ENCODE peak calls at places on chromosomes 13 and 19, in nine cellular contexts. A, Z, F, Y, S, M, W, D and R are unnamed samples.

GRCh38 chr13:90430127-90430526 is 917.4 kb upstream of the MIR17HG start:
- DNase-seq in A (no peak), F (no peak), S (no peak), Z (no peak), M (no peak), W (no peak), D (no peak), Y (no peak), R (no peak)

GRCh38 chr13:35285677-35286076 is 190.8 kb downstream of the MAB21L1 start:
- DNase-seq in M (no peak), S (no peak), F (no peak), Y (no peak), W (no peak), D (no peak), A (no peak), Z (no peak), R (no peak)

GRCh38 chr13:44224433-44225149 is 149.0 kb upstream of the SERP2 start:
- DNase-seq in Z (no peak), F (no peak), D (no peak), S (no peak), Y (no peak), M (no peak), A (no peak), W (no peak), R (peak)

GRCh38 chr13:50098693-50099092 is 83.4 kb downstream of the KCNRG start:
- DNase-seq in A (no peak), M (no peak), D (no peak), Z (no peak), F (no peak), W (no peak), S (no peak), Y (no peak), R (no peak)

GRCh38 chr19:5452594-5453565 is 2.3 kb upstream of the ZNRF4 start:
- DNase-seq in D (peak), Z (no peak), Y (no peak), W (no peak), S (no peak), F (no peak), A (peak), M (no peak), R (no peak)

GRCh38 chr13:109494955-109495354 is 291.4 kb downstream of the IRS2 start:
- DNase-seq in M (no peak), D (no peak), F (no peak), W (no peak), Z (no peak), A (no peak), S (no peak), Y (no peak), R (no peak)

GRCh38 chr19:43311256-43311655 is 41.9 kb upstream of the PSG9 start:
- DNase-seq in A (no peak), W (no peak), S (no peak), Y (no peak), F (no peak), D (no peak), M (no peak), Z (no peak), R (no peak)

GRCh38 chr19:44640518-44640917 is 3.2 kb upstream of the PVR start:
- DNase-seq in A (no peak), M (no peak), S (no peak), D (peak), W (no peak), Z (no peak), F (no peak), Y (no peak), R (no peak)

GRCh38 chr19:1250374-1251232 is 2.2 kb downstream of the MIDN start:
- DNase-seq in M (peak), D (no peak), A (peak), Z (peak), Y (peak), F (peak), W (no peak), S (no peak), R (peak)

GRCh38 chr13:79678100-79678499 is 197.1 kb downstream of the NDFIP2 start:
- DNase-seq in F (no peak), Y (no peak), D (peak), W (no peak), A (no peak), Z (no peak), S (no peak), M (no peak), R (no peak)

GRCh38 chr19:7645159-7645558 is 8.2 kb downstream of the STXBP2 start:
- DNase-seq in M (no peak), Y (no peak), F (no peak), S (peak), Z (no peak), W (no peak), D (no peak), A (no peak), R (no peak)

GRCh38 chr19:45864629-45865082 is 530 bp downstream of the FOXA3 start:
- DNase-seq in A (no peak), M (no peak), W (no peak), Z (no peak), S (no peak), D (no peak), Y (no peak), F (no peak), R (no peak)

GRCh38 chr19:47109541-47110375 is 3.8 kb downstream of the ZC3H4 start:
- DNase-seq in W (no peak), Z (no peak), Y (peak), D (peak), F (peak), A (no peak), M (peak), S (no peak), R (peak)

GRCh38 chr13:84096221-84096620 is 213.9 kb upstream of the SLITRK1 start:
- DNase-seq in A (no peak), W (no peak), D (no peak), Y (no peak), F (no peak), S (no peak), M (no peak), Z (no peak), R (no peak)

GRCh38 chr13:30346159-30346788 is 38.9 kb upstream of the KATNAL1 start:
- DNase-seq in S (peak), Z (no peak), A (no peak), W (no peak), F (peak), M (peak), Y (peak), D (no peak), R (no peak)

GRCh38 chr13:73767747-73768315 is 366.4 kb downstream of the KLF12 start:
- DNase-seq in M (peak), D (peak), A (peak), S (no peak), Z (no peak), F (no peak), W (no peak), Y (peak), R (no peak)

GRCh38 chr19:39310558-39311311 is 9.9 kb downstream of the LRFN1 start:
- DNase-seq in Z (no peak), S (no peak), M (no peak), F (no peak), A (peak), Y (no peak), W (no peak), D (no peak), R (no peak)

GRCh38 chr13:97474581-97474980 is 40.6 kb downstream of the RAP2A start:
- DNase-seq in M (no peak), W (no peak), Y (no peak), D (no peak), S (no peak), Z (no peak), A (no peak), F (no peak), R (no peak)

GRCh38 chr13:59823495-59823894 is 340.2 kb downstream of the DIAPH3 start:
- DNase-seq in F (no peak), D (peak), A (no peak), W (no peak), S (no peak), Y (no peak), Z (no peak), M (no peak), R (no peak)

GRCh38 chr13:38888309-38888708 is 102.3 kb downstream of the STOML3 start:
- DNase-seq in M (no peak), A (no peak), F (no peak), W (no peak), Z (no peak), S (no peak), Y (no peak), D (peak), R (no peak)

GRCh38 chr19:49347835-49348234 is 12.6 kb downstream of the CD37 start:
- DNase-seq in F (no peak), Y (no peak), S (no peak), M (no peak), W (no peak), Z (no peak), D (peak), A (peak), R (peak)

GRCh38 chr19:48568345-48568886 is 16.4 kb downstream of the SULT2B1 start:
- DNase-seq in W (peak), S (no peak), F (no peak), M (no peak), Z (no peak), A (peak), Y (no peak), D (peak), R (peak)

GRCh38 chr13:30079501-30079900 is 227.8 kb downstream of the KATNAL1 start:
- DNase-seq in D (no peak), W (no peak), Y (no peak), M (no peak), F (no peak), A (no peak), Z (no peak), S (no peak), R (no peak)

GRCh38 chr13:112885782-112886268 is 83.2 kb upstream of the MCF2L start:
- DNase-seq in Z (peak), F (no peak), S (no peak), A (peak), Y (no peak), M (no peak), D (peak), W (no peak), R (peak)

GRCh38 chr19:1648926-1649541 is 3.4 kb downstream of the TCF3 start:
- DNase-seq in D (no peak), W (no peak), M (no peak), S (no peak), F (no peak), Z (no peak), Y (no peak), A (no peak), R (no peak)

GRCh38 chr19:40089462-40089861 is 1.3 kb downstream of the ZNF780A start:
- DNase-seq in M (no peak), Y (no peak), A (no peak), D (peak), Z (no peak), W (no peak), S (no peak), F (no peak), R (no peak)

GRCh38 chr19:18488838-18489626 is 32.8 kb downstream of the ELL start:
- DNase-seq in Y (no peak), W (no peak), S (no peak), M (no peak), D (no peak), F (no peak), A (peak), Z (peak), R (no peak)

GRCh38 chr13:44068169-44068568 is 188.5 kb downstream of the LACC1 start:
- DNase-seq in M (no peak), A (no peak), W (no peak), F (no peak), Y (no peak), S (no peak), D (peak), Z (no peak), R (no peak)

GRCh38 chr13:43279696-43280095 is 256.3 kb downstream of the DNAJC15 start:
- DNase-seq in M (no peak), Y (no peak), Z (no peak), F (no peak), D (no peak), W (no peak), S (no peak), A (no peak), R (no peak)

GRCh38 chr19:53768401-53768800 is 55.7 kb downstream of the NLRP12 start:
- DNase-seq in D (no peak), A (peak), W (no peak), M (no peak), S (no peak), F (no peak), Y (no peak), Z (no peak), R (no peak)

GRCh38 chr19:6232567-6232966 is 47.2 kb downstream of the MLLT1 start:
- DNase-seq in Z (no peak), F (no peak), Y (no peak), D (peak), A (no peak), M (no peak), W (peak), S (no peak), R (peak)

GRCh38 chr19:5953680-5954213 is 24.2 kb downstream of the RANBP3 start:
- DNase-seq in M (peak), F (no peak), Y (no peak), A (no peak), S (no peak), W (no peak), Z (no peak), D (peak), R (no peak)

GRCh38 chr13:25169356-25169755 is 2.7 kb downstream of the AMER2 start:
- DNase-seq in W (no peak), A (no peak), D (no peak), Y (no peak), F (no peak), M (no peak), Z (no peak), S (no peak), R (no peak)

GRCh38 chr19:4366666-4367335 is 23.4 kb downstream of the MPND start:
- DNase-seq in S (no peak), W (no peak), Z (no peak), F (no peak), M (no peak), Y (no peak), D (no peak), A (no peak), R (no peak)